ENCODE peak calls at places on chromosomes 16 and 17, in ten cellular contexts. K, H, N, P, A, S, R, F, Y and B are unnamed samples.

GRCh38 chr16:72312862-72313261 is 140.9 kb upstream of the PMFBP1 start:
- DNase-seq in K (no peak), H (no peak), N (no peak), P (no peak), A (no peak), S (no peak), R (no peak), F (no peak), Y (no peak), B (no peak)

GRCh38 chr17:4463818-4464501 is 30.2 kb downstream of the SPNS3 start:
- DNase-seq in K (no peak), H (no peak), N (no peak), P (no peak), A (no peak), S (no peak), R (no peak), F (no peak), Y (no peak), B (no peak)

GRCh38 chr17:5793157-5793556 is 208.8 kb upstream of the NLRP1 start:
- DNase-seq in K (no peak), H (no peak), N (no peak), P (no peak), A (no peak), S (no peak), R (no peak), F (no peak), Y (no peak), B (no peak)

GRCh38 chr17:10681866-10682446 is 15.4 kb downstream of the SCO1 start:
- DNase-seq in K (no peak), H (no peak), N (no peak), P (no peak), A (no peak), S (no peak), R (no peak), F (no peak), Y (no peak), B (no peak)

GRCh38 chr17:28471531-28472342 is 1.7 kb upstream of the SLC13A2 start:
- DNase-seq in K (no peak), H (no peak), N (no peak), P (no peak), A (no peak), S (no peak), R (no peak), F (no peak), Y (no peak), B (no peak)

GRCh38 chr16:57845115-57845514 is 42.8 kb upstream of the KIFC3 start:
- DNase-seq in K (no peak), H (no peak), N (no peak), P (no peak), A (no peak), S (no peak), R (no peak), F (no peak), Y (no peak), B (no peak)

GRCh38 chr16:66082424-66082823 is 284.1 kb upstream of the CDH5 start:
- DNase-seq in K (no peak), H (no peak), N (no peak), P (no peak), A (no peak), S (no peak), R (no peak), F (no peak), Y (no peak), B (no peak)

GRCh38 chr16:83458612-83459011 is 349.2 kb upstream of the HSBP1 start:
- DNase-seq in K (no peak), H (no peak), N (no peak), P (no peak), A (peak), S (no peak), R (no peak), F (no peak), Y (no peak), B (no peak)

GRCh38 chr16:48906076-48906475 is 296.1 kb upstream of the N4BP1 start:
- DNase-seq in K (no peak), H (no peak), N (no peak), P (no peak), A (no peak), S (no peak), R (no peak), F (no peak), Y (no peak), B (peak)

GRCh38 chr17:20010099-20010863 is 1.1 kb downstream of the SPECC1 start:
- DNase-seq in K (peak), H (no peak), N (peak), P (peak), A (no peak), S (peak), R (peak), F (peak), Y (peak), B (no peak)

GRCh38 chr17:79543566-79543965 is 67.3 kb downstream of the RBFOX3 start:
- DNase-seq in K (no peak), H (no peak), N (no peak), P (no peak), A (no peak), S (no peak), R (no peak), F (no peak), Y (no peak), B (no peak)

GRCh38 chr17:20852541-20853370 is 190.1 kb downstream of the USP22 start:
- DNase-seq in K (no peak), H (no peak), N (no peak), P (peak), A (no peak), S (peak), R (peak), F (no peak), Y (no peak), B (peak)

GRCh38 chr16:50721549-50722409 is 20.1 kb upstream of the CYLD start:
- DNase-seq in K (peak), H (no peak), N (no peak), P (no peak), A (no peak), S (no peak), R (no peak), F (no peak), Y (no peak), B (no peak)

GRCh38 chr16:50718761-50719400 is 23.0 kb upstream of the CYLD start:
- DNase-seq in K (no peak), H (no peak), N (no peak), P (no peak), A (no peak), S (no peak), R (no peak), F (peak), Y (no peak), B (no peak)

GRCh38 chr16:50717109-50717893 is 23.9 kb downstream of the NOD2 start:
- DNase-seq in K (no peak), H (no peak), N (no peak), P (no peak), A (no peak), S (no peak), R (no peak), F (no peak), Y (no peak), B (no peak)

GRCh38 chr16:50718061-50718760 is 23.7 kb upstream of the CYLD start:
- DNase-seq in K (no peak), H (no peak), N (no peak), P (no peak), A (no peak), S (no peak), R (no peak), F (no peak), Y (no peak), B (no peak)

GRCh38 chr16:50719401-50720337 is 22.2 kb upstream of the CYLD start:
- DNase-seq in K (no peak), H (no peak), N (no peak), P (no peak), A (no peak), S (no peak), R (no peak), F (peak), Y (no peak), B (no peak)
- TF ChIP-seq CTCF in K (no peak), H (no peak), N (no peak), P (no peak), A (peak), S (no peak), R (no peak), F (no peak), Y (no peak), B (no peak)

DNA sequence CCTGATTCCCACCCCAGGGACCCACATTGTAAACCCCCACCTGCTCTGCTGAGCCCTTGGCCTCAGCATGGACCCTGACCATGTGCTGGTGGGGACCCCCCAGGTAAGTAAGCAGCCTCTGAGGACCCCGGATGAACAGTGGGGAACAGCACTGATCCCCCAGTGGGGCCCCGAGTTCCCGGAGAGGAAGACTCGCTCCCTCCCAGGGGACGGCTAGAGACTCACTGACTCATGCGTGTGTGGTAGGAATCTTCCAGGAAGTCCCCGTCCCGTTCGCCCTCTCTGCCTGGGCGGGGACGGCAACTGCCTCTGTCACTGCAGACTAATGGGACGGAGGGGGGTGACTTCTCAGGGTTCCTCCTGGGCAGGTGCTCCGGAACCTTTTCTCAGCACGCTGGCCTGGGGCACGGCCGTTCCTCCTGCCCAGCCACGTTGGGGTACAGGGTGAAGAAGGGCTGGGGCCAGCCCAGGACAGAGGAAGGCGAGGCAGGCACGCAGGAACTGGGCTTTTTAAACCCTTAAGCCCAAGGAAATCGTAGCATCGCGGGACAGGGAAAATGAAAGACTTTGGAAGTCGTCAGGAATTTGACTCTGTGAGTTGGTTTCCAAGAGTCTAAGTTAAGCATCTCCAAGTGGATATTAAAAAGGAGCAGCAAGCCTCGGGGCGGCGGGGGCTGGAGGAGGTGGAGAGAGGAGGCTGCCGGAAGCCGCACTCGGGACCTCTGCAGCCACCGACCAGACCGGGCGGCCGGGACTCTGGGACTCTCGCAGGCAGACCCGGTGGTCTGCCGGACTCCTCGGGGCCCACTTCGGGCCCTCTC is 178.7 kb downstream of the SEC14L1 start:
- DNase-seq in K (peak), H (peak), N (peak), P (peak), A (no peak), S (peak), R (peak), F (peak), Y (peak), B (peak)
- TF ChIP-seq POLR2A in K (peak), H (peak), N (peak), P (no peak), A (peak), S (no peak), R (no peak), F (peak), Y (peak), B (no peak)

GRCh38 chr16:19840524-19841110 is 44.0 kb downstream of the GPRC5B start:
- DNase-seq in K (no peak), H (no peak), N (no peak), P (no peak), A (no peak), S (peak), R (no peak), F (no peak), Y (no peak), B (no peak)
- H3K4me3 ChIP-seq in K (no peak), H (no peak), N (no peak), P (no peak), A (no peak), S (no peak), R (no peak), F (no peak), Y (no peak), B (no peak)

GRCh38 chr16:69143116-69143515 is 10.7 kb downstream of the UTP4 start:
- DNase-seq in K (no peak), H (no peak), N (no peak), P (no peak), A (no peak), S (no peak), R (no peak), F (no peak), Y (no peak), B (no peak)
- TF ChIP-seq CTCF in K (no peak), H (no peak), N (no peak), P (no peak), A (peak), S (no peak), R (no peak), F (no peak), Y (peak), B (no peak)

GRCh38 chr17:48578616-48579560 is 738 bp upstream of the HOXB4 start:
- DNase-seq in K (no peak), H (no peak), N (no peak), P (no peak), A (no peak), S (no peak), R (no peak), F (no peak), Y (no peak), B (no peak)
- TF ChIP-seq POLR2A in K (no peak), H (no peak), N (no peak), P (no peak), A (peak), S (no peak), R (no peak), F (no peak), Y (no peak), B (no peak)

GRCh38 chr17:58289869-58290268 is 9.1 kb upstream of the MPO start:
- DNase-seq in K (no peak), H (peak), N (no peak), P (no peak), A (no peak), S (no peak), R (no peak), F (peak), Y (no peak), B (no peak)
- H3K4me3 ChIP-seq in K (no peak), H (no peak), N (no peak), P (no peak), A (no peak), S (no peak), R (no peak), F (no peak), Y (no peak), B (no peak)

GRCh38 chr16:88875703-88876234 is 9.3 kb upstream of the PABPN1L start:
- DNase-seq in K (no peak), H (no peak), N (no peak), P (no peak), A (no peak), S (no peak), R (no peak), F (no peak), Y (no peak), B (no peak)

GRCh38 chr16:88877564-88878289 is 11.3 kb upstream of the PABPN1L start:
- DNase-seq in K (no peak), H (no peak), N (no peak), P (no peak), A (no peak), S (no peak), R (no peak), F (no peak), Y (no peak), B (no peak)

GRCh38 chr16:88874938-88875599 is 8.6 kb upstream of the PABPN1L start:
- DNase-seq in K (no peak), H (no peak), N (no peak), P (no peak), A (no peak), S (no peak), R (no peak), F (no peak), Y (no peak), B (no peak)

GRCh38 chr16:88878356-88878755 is 11.9 kb upstream of the PABPN1L start:
- DNase-seq in K (no peak), H (no peak), N (no peak), P (no peak), A (no peak), S (no peak), R (no peak), F (no peak), Y (no peak), B (no peak)

GRCh38 chr16:88876942-88877526 is 10.6 kb upstream of the PABPN1L start:
- DNase-seq in K (no peak), H (no peak), N (no peak), P (no peak), A (no peak), S (no peak), R (no peak), F (no peak), Y (no peak), B (no peak)
- TF ChIP-seq CTCF in K (no peak), H (no peak), N (no peak), P (no peak), A (no peak), S (no peak), R (no peak), F (no peak), Y (no peak), B (no peak)

GRCh38 chr16:70380205-70380918 is 33.7 kb downstream of the DDX19A start:
- DNase-seq in K (peak), H (peak), N (peak), P (peak), A (no peak), S (no peak), R (peak), F (peak), Y (no peak), B (peak)

GRCh38 chr16:70383421-70383960 is 36.8 kb downstream of the DDX19A start:
- DNase-seq in K (no peak), H (no peak), N (no peak), P (no peak), A (no peak), S (no peak), R (no peak), F (no peak), Y (no peak), B (no peak)

GRCh38 chr16:70380919-70381603 is 34.4 kb downstream of the DDX19A start:
- DNase-seq in K (peak), H (peak), N (peak), P (peak), A (peak), S (peak), R (peak), F (peak), Y (peak), B (peak)

GRCh38 chr16:70378869-70379493 is 32.3 kb downstream of the DDX19A start:
- DNase-seq in K (no peak), H (no peak), N (no peak), P (no peak), A (no peak), S (no peak), R (no peak), F (no peak), Y (no peak), B (no peak)

GRCh38 chr16:70381604-70382342 is 35.1 kb downstream of the DDX19A start:
- DNase-seq in K (no peak), H (no peak), N (peak), P (no peak), A (no peak), S (no peak), R (no peak), F (no peak), Y (no peak), B (peak)
- TF ChIP-seq POLR2A in K (peak), H (no peak), N (peak), P (peak), A (peak), S (no peak), R (no peak), F (no peak), Y (no peak), B (no peak)